ENCODE peak calls at places on chromosome 6, in five cellular contexts. U is HT-29, R is HS-27A, P is A172, T is neural progenitor cell. V is an unnamed sample.

GRCh38 chr6:3540980-3541379 is 84.1 kb upstream of the SLC22A23 start:
- DNase-seq in U (no peak), R (no peak), P (no peak), T (no peak), V (no peak)

GRCh38 chr6:7587631-7588100 is 2.3 kb upstream of the SNRNP48 start:
- DNase-seq in U (peak; percentile 16), R (no peak), P (peak; percentile 45), T (no peak), V (no peak)

GRCh38 chr6:138017156-138017757 is 90.0 kb downstream of the PERP start:
- DNase-seq in U (no peak), R (no peak), P (no peak), T (no peak), V (no peak)

GRCh38 chr6:35318200-35318844 is 20.7 kb downstream of the DEF6 start:
- DNase-seq in U (peak; percentile 89), R (peak; percentile 68), P (peak; percentile 71), T (peak; percentile 97), V (no peak)

GRCh38 chr6:122389704-122390103 is 9.7 kb upstream of the HSF2 start:
- DNase-seq in U (peak; percentile 27), R (no peak), P (no peak), T (no peak), V (no peak)

GRCh38 chr6:7258231-7258763 is 54.7 kb downstream of the SSR1 start:
- DNase-seq in U (no peak), R (no peak), P (no peak), T (no peak), V (no peak)

GRCh38 chr6:90764001-90764400 is 177.1 kb upstream of the MAP3K7 start:
- DNase-seq in U (no peak), R (no peak), P (no peak), T (no peak), V (no peak)

GRCh38 chr6:107466062-107466461 is 6.7 kb upstream of the PDSS2 start:
- DNase-seq in U (no peak), R (no peak), P (no peak), T (no peak), V (no peak)

GRCh38 chr6:37222125-37222967 is 35.2 kb upstream of the TBC1D22B start:
- DNase-seq in U (peak; percentile 86), R (peak; percentile 79), P (peak; percentile 88), T (peak; percentile 97), V (peak; percentile 84)

GRCh38 chr6:34546551-34547321 is 9.4 kb downstream of the SPDEF start:
- DNase-seq in U (peak; percentile 79), R (no peak), P (peak; percentile 22), T (no peak), V (no peak)